ENCODE peak calls at places on chromosomes 5 and 9, in eight cellular contexts. X, G, U, L, O, H, F and P are unnamed samples.

GRCh38 chr5:52834320-52834719 is 46.6 kb downstream of the ITGA1 start:
- DNase-seq in X (no peak), G (no peak), U (no peak), L (no peak), O (no peak), H (no peak), F (no peak), P (no peak)

GRCh38 chr5:96384353-96384752 is 48.7 kb downstream of the PCSK1 start:
- DNase-seq in X (no peak), G (peak; percentile 84), U (no peak), L (no peak), O (no peak), H (peak; percentile 26), F (no peak), P (peak; percentile 94)

GRCh38 chr5:150694638-150695037 is 6.2 kb downstream of the RBM22 start:
- DNase-seq in X (no peak), G (peak; percentile 32), U (no peak), L (no peak), O (no peak), H (no peak), F (no peak), P (peak; percentile 30)

GRCh38 chr9:107260437-107261081 is 22.5 kb upstream of the RAD23B start:
- DNase-seq in X (no peak), G (no peak), U (no peak), L (no peak), O (no peak), H (no peak), F (no peak), P (no peak)

GRCh38 chr9:34985311-34985899 is 4.1 kb upstream of the DNAJB5 start:
- DNase-seq in X (peak; percentile 79), G (peak; percentile 75), U (peak; percentile 47), L (peak; percentile 56), O (no peak), H (peak; percentile 23), F (peak; percentile 66), P (peak; percentile 66)

GRCh38 chr5:175202461-175203065 is 241.4 kb downstream of the DRD1 start:
- DNase-seq in X (peak; percentile 54), G (peak; percentile 92), U (no peak), L (no peak), O (no peak), H (peak; percentile 33), F (no peak), P (peak; percentile 3)

GRCh38 chr5:76710991-76711390 is 4.9 kb upstream of the F2R start:
- DNase-seq in X (no peak), G (no peak), U (no peak), L (no peak), O (no peak), H (peak; percentile 76), F (no peak), P (no peak)

GRCh38 chr9:138052635-138053320 is 175.2 kb downstream of the CACNA1B start:
- DNase-seq in X (no peak), G (no peak), U (no peak), L (no peak), O (no peak), H (no peak), F (no peak), P (no peak)

GRCh38 chr5:81757404-81757803 is 6.5 kb upstream of the SSBP2 start:
- DNase-seq in X (no peak), G (no peak), U (no peak), L (no peak), O (no peak), H (no peak), F (no peak), P (no peak)